ENCODE peak calls at places on chromosome 20, in five cellular contexts. C, E, M, Y and K are unnamed samples.

GRCh38 chr20:41854765-41855164 is 236.6 kb upstream of the CHD6 start:
- DNase-seq in C (no peak), E (no peak), M (no peak), Y (no peak), K (no peak)

GRCh38 chr20:22288957-22289356 is 295.4 kb downstream of the FOXA2 start:
- DNase-seq in C (no peak), E (no peak), M (no peak), Y (no peak), K (no peak)

GRCh38 chr20:63022501-63022900 is 15.7 kb upstream of the BHLHE23 start:
- DNase-seq in C (no peak), E (peak; percentile 26), M (no peak), Y (no peak), K (no peak)

GRCh38 chr20:64119301-64119680 is 11.9 kb upstream of the NPBWR2 start:
- DNase-seq in C (no peak), E (peak; percentile 12), M (no peak), Y (no peak), K (no peak)

GRCh38 chr20:25270829-25271251 is 23.0 kb downstream of the PYGB start:
- DNase-seq in C (no peak), E (no peak), M (no peak), Y (no peak), K (no peak)

GRCh38 chr20:10511507-10512231 is 76.6 kb downstream of the SLX4IP start:
- DNase-seq in C (peak; percentile 95), E (no peak), M (peak; percentile 75), Y (peak; percentile 96), K (peak; percentile 97)

GRCh38 chr20:64119681-64120341 is 12.4 kb upstream of the NPBWR2 start:
- DNase-seq in C (no peak), E (peak; percentile 10), M (no peak), Y (no peak), K (no peak)

GRCh38 chr20:25315418-25316210 is 67.7 kb downstream of the PYGB start:
- DNase-seq in C (no peak), E (no peak), M (no peak), Y (peak; percentile 30), K (no peak)

GRCh38 chr20:17281478-17281877 is 54.6 kb downstream of the PCSK2 start:
- DNase-seq in C (no peak), E (peak; percentile 53), M (peak; percentile 7), Y (no peak), K (no peak)

GRCh38 chr20:9789136-9789535 is 49.7 kb downstream of the PAK5 start:
- DNase-seq in C (no peak), E (no peak), M (no peak), Y (no peak), K (no peak)

GRCh38 chr20:51767867-51768758 is at the start of gene ATP9A:
- DNase-seq in C (no peak), E (peak; percentile 55), M (no peak), Y (peak; percentile 41), K (no peak)

GRCh38 chr20:19975436-19975799 is 41.7 kb upstream of the NAA20 start:
- DNase-seq in C (no peak), E (no peak), M (no peak), Y (peak; percentile 51), K (no peak)

GRCh38 chr20:63750807-63751470 is 11.4 kb downstream of the SLC2A4RG start:
- DNase-seq in C (no peak), E (no peak), M (no peak), Y (no peak), K (no peak)

GRCh38 chr20:19473894-19474293 is 261.5 kb downstream of the SLC24A3 start:
- DNase-seq in C (no peak), E (peak; percentile 39), M (no peak), Y (no peak), K (no peak)

GRCh38 chr20:57610261-57610952 is 9.8 kb downstream of the ZBP1 start:
- DNase-seq in C (no peak), E (no peak), M (no peak), Y (no peak), K (no peak)

GRCh38 chr20:11047559-11047958 is 373.8 kb upstream of the JAG1 start:
- DNase-seq in C (no peak), E (no peak), M (no peak), Y (no peak), K (peak; percentile 39)

GRCh38 chr20:20253039-20253743 is 114.7 kb upstream of the INSM1 start:
- DNase-seq in C (no peak), E (no peak), M (no peak), Y (no peak), K (no peak)

GRCh38 chr20:38178065-38178471 is 13.0 kb upstream of the TGM2 start:
- DNase-seq in C (no peak), E (no peak), M (no peak), Y (no peak), K (no peak)

GRCh38 chr20:48845000-48845399 is 17.2 kb upstream of the PREX1 start:
- DNase-seq in C (no peak), E (no peak), M (no peak), Y (peak; percentile 46), K (no peak)

GRCh38 chr20:8523684-8524083 is 391.6 kb downstream of the PLCB1 start:
- DNase-seq in C (no peak), E (no peak), M (no peak), Y (peak; percentile 12), K (no peak)

GRCh38 chr20:53839423-53840176 is 230.8 kb downstream of the BCAS1 start:
- DNase-seq in C (no peak), E (no peak), M (no peak), Y (no peak), K (no peak)

GRCh38 chr20:8060977-8061376 is 41.4 kb upstream of the TMX4 start:
- DNase-seq in C (no peak), E (no peak), M (no peak), Y (no peak), K (no peak)

GRCh38 chr20:57651977-57652864 is 32.0 kb upstream of the ZBP1 start:
- DNase-seq in C (no peak), E (no peak), M (peak; percentile 23), Y (no peak), K (no peak)

GRCh38 chr20:63076421-63076820 is 69.7 kb upstream of the BHLHE23 start:
- DNase-seq in C (no peak), E (peak; percentile 2), M (no peak), Y (no peak), K (no peak)

GRCh38 chr20:5041433-5041832 is 40.1 kb upstream of the SLC23A2 start:
- DNase-seq in C (no peak), E (no peak), M (no peak), Y (peak; percentile 77), K (no peak)

GRCh38 chr20:44900231-44900854 is 9.5 kb upstream of the PABPC1L start:
- DNase-seq in C (no peak), E (no peak), M (no peak), Y (no peak), K (no peak)

GRCh38 chr20:61777773-61778484 is 287.8 kb downstream of the TAF4 start:
- DNase-seq in C (no peak), E (no peak), M (no peak), Y (no peak), K (no peak)

GRCh38 chr20:40797425-40797824 is 108.4 kb upstream of the MAFB start:
- DNase-seq in C (no peak), E (no peak), M (no peak), Y (peak; percentile 28), K (no peak)

GRCh38 chr20:58692579-58693225 is at the start of gene NPEPL1:
- DNase-seq in C (no peak), E (peak; percentile 81), M (peak; percentile 97), Y (peak; percentile 84), K (peak; percentile 31)

GRCh38 chr20:3916347-3916746 is 27.2 kb downstream of the PANK2 start:
- DNase-seq in C (no peak), E (no peak), M (no peak), Y (no peak), K (no peak)
- TF ChIP-seq CTCF in C (no peak), E (no peak), M (no peak), Y (no peak), K (no peak)

GRCh38 chr20:3970016-3970415 is 45.3 kb downstream of the RNF24 start:
- DNase-seq in C (no peak), E (no peak), M (no peak), Y (no peak), K (no peak)
- TF ChIP-seq CTCF in C (no peak), E (no peak), M (no peak), Y (no peak), K (no peak)

DNA sequence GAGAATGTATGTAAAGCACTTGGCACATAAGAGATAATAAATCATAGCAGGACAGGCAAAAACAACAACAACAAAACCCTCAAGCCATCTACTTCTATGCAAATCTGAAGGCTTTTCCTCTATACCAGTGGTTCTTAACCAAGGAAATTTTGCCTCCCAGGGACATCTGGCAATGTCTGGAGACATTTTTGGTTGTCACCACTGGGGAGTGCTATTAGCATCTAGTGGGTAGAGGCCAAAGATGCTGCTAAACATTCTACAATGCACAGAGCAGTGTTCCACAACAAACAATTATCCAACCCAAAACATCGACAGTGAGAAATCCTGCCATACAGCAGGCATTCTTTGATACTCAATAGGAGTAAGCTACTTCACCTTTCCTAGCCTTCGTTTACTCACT is 28.2 kb downstream of the NDRG3 start:
- DNase-seq in C (no peak), E (no peak), M (no peak), Y (peak; percentile 10), K (no peak)
- TF ChIP-seq CTCF in C (peak; percentile 21), E (no peak), M (peak; percentile 42), Y (peak; percentile 36), K (no peak)

GRCh38 chr20:54980321-54980960 is 505.0 kb downstream of the DOK5 start:
- DNase-seq in C (no peak), E (no peak), M (no peak), Y (no peak), K (no peak)
- TF ChIP-seq CTCF in C (no peak), E (no peak), M (no peak), Y (no peak), K (peak; percentile 58)